ENCODE peak calls at places on chromosomes 7 and 10, in six cellular contexts. Z is fibroblast of pulmonary artery, S is lung, Y is Panc1, K is AG04449, E is astrocyte of the spinal cord. C is an unnamed sample.

GRCh38 chr7:7868245-7868899 is 100.2 kb upstream of the GLCCI1 start:
- DNase-seq in Z (no peak), S (no peak), Y (no peak), K (no peak), E (no peak), C (no peak)

GRCh38 chr10:107104026-107104652 is 60.4 kb downstream of the SORCS1 start:
- DNase-seq in Z (no peak), S (no peak), Y (no peak), K (no peak), E (no peak), C (no peak)

GRCh38 chr10:76282122-76283030 is 851.0 kb downstream of the LRMDA start:
- DNase-seq in Z (peak; percentile 50), S (no peak), Y (no peak), K (no peak), E (peak; percentile 50), C (no peak)

GRCh38 chr7:79420464-79420863 is 33.0 kb downstream of the MAGI2 start:
- DNase-seq in Z (peak; percentile 85), S (no peak), Y (peak; percentile 89), K (peak; percentile 81), E (peak; percentile 95), C (peak; percentile 43)

GRCh38 chr10:97849101-97849490 is 547 bp upstream of the GOLGA7B start:
- DNase-seq in Z (no peak), S (peak; percentile 69), Y (no peak), K (no peak), E (no peak), C (no peak)

GRCh38 chr7:519974-520458 is 370 bp upstream of the PDGFA start:
- DNase-seq in Z (peak; percentile 65), S (no peak), Y (no peak), K (no peak), E (peak; percentile 60), C (no peak)

GRCh38 chr10:28730031-28730778 is 52.9 kb downstream of the BAMBI start:
- DNase-seq in Z (peak; percentile 12), S (no peak), Y (no peak), K (peak; percentile 28), E (no peak), C (peak; percentile 95)

GRCh38 chr7:157684157-157684595 is 347.4 kb downstream of the DNAJB6 start:
- DNase-seq in Z (no peak), S (no peak), Y (no peak), K (no peak), E (no peak), C (no peak)

GRCh38 chr7:155285423-155286220 is 12.1 kb upstream of the INSIG1 start:
- DNase-seq in Z (no peak), S (no peak), Y (no peak), K (no peak), E (no peak), C (no peak)

GRCh38 chr10:23063387-23064287 is 31.7 kb upstream of the MSRB2 start:
- DNase-seq in Z (peak; percentile 38), S (peak; percentile 26), Y (no peak), K (no peak), E (peak; percentile 36), C (no peak)

GRCh38 chr10:118978316-118978997 is 51.1 kb upstream of the NANOS1 start:
- DNase-seq in Z (no peak), S (no peak), Y (no peak), K (no peak), E (no peak), C (no peak)

GRCh38 chr10:77837925-77838595 is 88.5 kb downstream of the DLG5 start:
- DNase-seq in Z (no peak), S (no peak), Y (no peak), K (no peak), E (no peak), C (no peak)

GRCh38 chr10:97676770-97677581 is 10.1 kb downstream of the AVPI1 start:
- DNase-seq in Z (peak; percentile 71), S (peak; percentile 44), Y (peak; percentile 35), K (no peak), E (peak; percentile 57), C (no peak)

GRCh38 chr7:31126976-31127375 is 74.9 kb downstream of the ADCYAP1R1 start:
- DNase-seq in Z (peak; percentile 31), S (no peak), Y (no peak), K (no peak), E (peak; percentile 20), C (no peak)
- TF ChIP-seq CTCF in Z (peak; percentile 37), S (no peak), Y (peak; percentile 31), K (peak; percentile 13), E (peak; percentile 41), C (peak; percentile 55)

DNA sequence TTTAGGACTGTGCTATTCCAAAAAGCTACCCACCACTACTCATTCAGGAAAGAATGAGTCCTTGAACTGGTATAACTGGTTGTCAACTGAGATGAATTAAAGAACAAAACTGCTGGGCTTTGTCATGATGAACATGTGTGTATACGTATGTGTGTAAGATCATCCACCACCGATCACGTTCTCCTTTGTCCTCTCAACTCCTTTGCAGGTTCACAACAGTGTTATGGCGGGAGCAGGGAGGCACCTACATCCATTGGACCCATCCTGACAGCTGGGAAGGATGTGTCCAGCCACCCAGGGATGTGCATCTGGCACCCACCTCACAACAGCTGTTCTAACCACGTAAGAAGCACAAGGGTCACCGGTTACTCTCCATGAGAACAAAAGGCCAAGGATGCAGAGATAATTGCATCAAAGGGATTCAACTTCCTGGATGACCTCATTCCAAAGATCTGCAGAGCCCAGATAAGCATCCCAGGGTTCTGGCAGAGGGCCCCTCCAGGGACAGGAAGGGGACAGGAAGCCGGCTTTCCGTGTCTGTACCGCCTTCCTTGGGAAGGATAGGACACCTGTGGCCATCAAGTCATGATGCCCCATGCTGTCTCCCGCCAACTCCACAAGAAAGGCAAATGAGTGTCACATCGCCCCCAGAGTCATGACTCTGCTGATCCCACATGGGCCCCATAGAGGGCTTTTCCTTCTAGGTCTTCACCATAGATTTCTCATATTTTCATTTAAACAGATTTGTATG is 66.1 kb downstream of the STEAP1B start:
- DNase-seq in Z (peak; percentile 50), S (no peak), Y (no peak), K (no peak), E (peak; percentile 60), C (no peak)
- H3K4me3 ChIP-seq in Z (no peak overlapping the region), S (no peak overlapping the region), Y (no peak overlapping the region), K (no peak overlapping the region), E (no peak overlapping the region), C (no peak overlapping the region)

GRCh38 chr7:133742709-133743538 is 384.2 kb upstream of the LRGUK start:
- DNase-seq in Z (peak; percentile 56), S (no peak), Y (peak; percentile 18), K (no peak), E (peak; percentile 45), C (no peak)
- TF ChIP-seq CTCF in Z (peak; percentile 70), S (no peak), Y (peak; percentile 57), K (peak; percentile 61), E (peak; percentile 74), C (peak; percentile 76)

GRCh38 chr7:5667391-5667790 is 114.1 kb downstream of the RNF216 start:
- DNase-seq in Z (no peak), S (no peak), Y (no peak), K (no peak), E (no peak), C (no peak)

GRCh38 chr7:5670173-5670933 is 111.1 kb downstream of the RNF216 start:
- DNase-seq in Z (no peak), S (no peak), Y (no peak), K (no peak), E (no peak), C (no peak)

GRCh38 chr7:5665106-5666025 is 116.1 kb downstream of the RNF216 start:
- DNase-seq in Z (peak; percentile 87), S (peak; percentile 70), Y (peak; percentile 61), K (no peak), E (peak; percentile 79), C (peak; percentile 34)

GRCh38 chr7:5662776-5663175 is 118.7 kb downstream of the RNF216 start:
- DNase-seq in Z (no peak), S (no peak), Y (no peak), K (no peak), E (no peak), C (no peak)

GRCh38 chr7:5666361-5666760 is 115.1 kb downstream of the RNF216 start:
- DNase-seq in Z (no peak), S (no peak), Y (no peak), K (no peak), E (no peak), C (no peak)
- H3K4me3 ChIP-seq in Z (no peak overlapping the region), S (no peak overlapping the region), Y (no peak overlapping the region), K (no peak overlapping the region), E (no peak overlapping the region), C (no peak overlapping the region)

GRCh38 chr10:59289809-59290208 is 72.5 kb downstream of the FAM13C start:
- DNase-seq in Z (no peak), S (no peak), Y (no peak), K (no peak), E (no peak), C (no peak)

GRCh38 chr10:59285848-59286247 is 76.5 kb downstream of the FAM13C start:
- DNase-seq in Z (no peak), S (no peak), Y (no peak), K (no peak), E (no peak), C (no peak)

GRCh38 chr10:59287587-59287986 is 74.8 kb downstream of the FAM13C start:
- DNase-seq in Z (no peak), S (no peak), Y (no peak), K (no peak), E (no peak), C (no peak)

GRCh38 chr10:59285073-59285472 is 77.3 kb downstream of the FAM13C start:
- DNase-seq in Z (no peak), S (no peak), Y (no peak), K (no peak), E (no peak), C (no peak)

DNA sequence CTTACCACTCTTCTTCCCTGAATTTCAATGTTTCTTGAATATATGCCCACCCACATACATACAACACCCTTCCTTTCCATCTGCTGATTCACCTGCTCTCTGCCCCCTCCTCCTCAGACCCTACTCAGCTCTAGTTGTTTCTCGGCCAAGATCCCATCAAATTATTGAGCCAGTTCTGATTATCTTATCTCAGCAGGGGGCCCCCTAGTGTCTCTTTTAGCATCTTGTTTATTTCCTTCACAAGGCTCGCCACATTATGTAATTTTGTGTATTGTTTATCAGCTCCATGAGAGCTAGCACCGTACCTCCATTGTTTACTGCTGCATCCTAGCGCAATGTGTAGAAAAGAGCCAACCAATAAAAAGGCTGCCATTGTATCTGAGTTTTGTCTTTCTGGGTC is 71.9 kb downstream of the FAM13C start:
- DNase-seq in Z (no peak), S (no peak), Y (no peak), K (no peak), E (no peak), C (no peak)
- TF ChIP-seq CTCF in Z (no peak), S (no peak), Y (peak; percentile 7), K (no peak), E (no peak), C (peak; percentile 17)

DNA sequence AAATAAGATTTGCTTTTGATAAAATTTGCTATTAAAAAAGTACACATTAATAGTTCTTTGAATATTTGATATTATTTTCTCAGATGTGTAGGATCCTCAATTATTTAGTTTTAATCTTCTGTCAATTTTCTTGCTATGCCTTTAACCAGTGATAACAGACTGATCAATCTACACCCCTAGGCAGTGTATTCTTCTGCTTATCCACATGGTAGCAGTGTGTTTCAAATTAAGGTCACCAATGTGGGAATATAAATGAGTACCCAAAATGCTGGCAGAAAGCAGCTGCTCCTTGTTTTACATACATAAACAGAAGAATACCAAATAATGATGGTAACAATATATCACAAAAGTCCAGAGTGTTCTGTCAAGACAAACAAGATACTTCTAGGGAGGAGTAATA is 87.0 kb downstream of the SKAP2 start:
- DNase-seq in Z (no peak), S (no peak), Y (no peak), K (no peak), E (no peak), C (no peak)
- H3K4me3 ChIP-seq in Z (no peak overlapping the region), S (no peak overlapping the region), Y (no peak overlapping the region), K (no peak overlapping the region), E (no peak overlapping the region), C (no peak overlapping the region)